ENCODE peak calls at places on chromosomes 11 and 22, in four cellular contexts. B is nephron progenitor cell, C is HL-60, I is choroid plexus epithelial cell. Q is an unnamed sample.

GRCh38 chr22:17716529-17716928 is 57.7 kb downstream of the BID start:
- DNase-seq in B (no peak), C (no peak), I (no peak), Q (no peak)

GRCh38 chr11:19345519-19345847 is 104.7 kb upstream of the E2F8 start:
- DNase-seq in B (peak; percentile 53), C (no peak), I (no peak), Q (no peak)

GRCh38 chr11:69536406-69536805 is 54.9 kb downstream of the LINC01488 start:
- DNase-seq in B (no peak), C (no peak), I (no peak), Q (no peak)

GRCh38 chr22:26679003-26679629 is 21.7 kb downstream of the MIAT start:
- DNase-seq in B (peak; percentile 85), C (no peak), I (peak; percentile 85), Q (peak; percentile 81)

GRCh38 chr11:69465236-69466000 is 16.0 kb upstream of the LINC01488 start:
- DNase-seq in B (no peak), C (no peak), I (no peak), Q (no peak)

GRCh38 chr11:63747006-63747405 is 21.6 kb downstream of the ZFTA start:
- DNase-seq in B (no peak), C (no peak), I (peak; percentile 51), Q (no peak)

GRCh38 chr11:75879737-75880136 is 64.7 kb downstream of the UVRAG start:
- DNase-seq in B (no peak), C (no peak), I (no peak), Q (no peak)

GRCh38 chr11:91296628-91297027 is 928.0 kb upstream of the FAT3 start:
- DNase-seq in B (no peak), C (no peak), I (peak; percentile 58), Q (no peak)

GRCh38 chr11:96235725-96236124 is 107.3 kb downstream of the MAML2 start:
- DNase-seq in B (no peak), C (no peak), I (peak; percentile 47), Q (no peak)

GRCh38 chr22:28899199-28899853 is 16.0 kb downstream of the ZNRF3 start:
- DNase-seq in B (no peak), C (no peak), I (no peak), Q (no peak)

GRCh38 chr22:40691532-40691931 is 12.2 kb downstream of the MCHR1 start:
- DNase-seq in B (no peak), C (no peak), I (no peak), Q (no peak)

GRCh38 chr11:128757235-128757711 is 63.4 kb downstream of the FLI1 start:
- DNase-seq in B (no peak), C (peak; percentile 68), I (peak; percentile 87), Q (no peak)
- TF ChIP-seq CTCF in B (no peak), C (peak; percentile 78), I (peak; percentile 79), Q (peak; percentile 34)

GRCh38 chr11:119307219-119307618 is 9.7 kb downstream of the MCAM start:
- DNase-seq in B (no peak), C (no peak), I (no peak), Q (no peak)
- TF ChIP-seq CTCF in B (no peak), C (no peak), I (peak; percentile 24), Q (no peak)

DNA sequence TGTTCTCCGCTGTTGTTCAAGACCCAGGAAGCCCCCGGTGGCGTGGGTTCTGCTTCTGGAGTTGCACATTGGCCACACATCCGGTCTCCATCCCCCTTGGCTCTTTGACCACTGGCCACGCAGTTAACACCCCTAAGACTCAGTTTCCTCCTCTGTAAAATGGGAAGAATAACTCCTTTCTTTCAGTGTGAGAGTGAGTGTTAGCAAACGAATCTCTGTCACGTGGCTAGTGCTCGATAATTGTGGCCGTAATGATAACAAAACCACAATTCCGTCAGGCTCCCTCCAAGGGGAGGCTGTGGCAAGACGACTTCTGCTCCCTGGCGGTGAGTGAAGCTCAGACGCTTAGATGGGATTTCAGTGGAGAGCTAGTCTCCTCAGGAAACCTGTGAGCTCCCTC is 315.2 kb upstream of the B3GAT1 start:
- DNase-seq in B (no peak), C (no peak), I (no peak), Q (no peak)
- TF ChIP-seq CTCF in B (no peak), C (no peak), I (no peak), Q (no peak)

GRCh38 chr11:114296190-114296978 is at the start of gene NNMT:
- DNase-seq in B (no peak), C (no peak), I (peak; percentile 98), Q (no peak)
- TF ChIP-seq CTCF in B (no peak), C (no peak), I (peak; percentile 21), Q (no peak)

GRCh38 chr22:35761037-35761436 is 43.4 kb downstream of the APOL5 start:
- DNase-seq in B (no peak), C (no peak), I (peak; percentile 57), Q (no peak)
- TF ChIP-seq CTCF in B (no peak), C (no peak), I (peak; percentile 49), Q (peak; percentile 44)

DNA sequence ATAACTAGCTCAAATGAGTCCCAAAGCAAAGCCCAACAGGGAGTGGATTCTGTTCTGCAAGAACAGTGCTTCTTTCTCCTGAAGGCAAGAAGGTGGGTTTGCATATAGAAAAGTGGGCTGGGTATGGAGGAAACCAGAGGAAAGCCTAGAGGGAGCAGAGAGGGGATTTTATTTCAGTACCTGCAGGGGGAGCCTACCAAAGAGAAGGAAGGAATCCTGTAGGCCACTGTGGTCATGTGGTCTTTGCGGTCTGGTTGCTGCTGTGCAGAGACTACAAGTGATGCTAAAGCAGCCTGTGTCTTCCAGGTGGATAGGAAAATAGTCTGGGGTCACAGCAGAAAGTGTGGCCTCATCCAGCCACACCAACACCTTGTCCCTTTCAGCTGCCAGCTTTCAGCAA is 33.2 kb upstream of the ZBTB16 start:
- DNase-seq in B (no peak), C (peak; percentile 18), I (peak; percentile 79), Q (no peak)
- TF ChIP-seq CTCF in B (no peak), C (no peak), I (peak; percentile 64), Q (peak; percentile 44)

GRCh38 chr11:94997437-94997836 is 23.9 kb downstream of the KDM4D start:
- DNase-seq in B (no peak), C (no peak), I (no peak), Q (no peak)
- TF ChIP-seq CTCF in B (no peak), C (no peak), I (peak; percentile 39), Q (peak; percentile 41)

Q was measured in type B pancreatic cell.